ENCODE peak calls at places on chromosomes 1 and 21, in seven cellular contexts. I is SK-N-SH, Y is sigmoid colon, A is Panc1, T is HCT116, E is K562, H is transverse colon. W is an unnamed sample.

GRCh38 chr1:204503913-204504519 is 9.4 kb upstream of the PIK3C2B start:
- DNase-seq in I (no peak), T (no peak), Y (no peak), A (no peak), H (no peak), E (no peak), W (no peak)

GRCh38 chr1:2041887-2042286 is 8.3 kb upstream of the PRKCZ start:
- DNase-seq in A (no peak), E (no peak), H (no peak), T (no peak), Y (no peak), I (no peak), W (no peak)

GRCh38 chr1:115052454-115053083 is 22.9 kb downstream of the TSHB start:
- DNase-seq in H (peak), I (peak), A (peak), E (peak), T (peak), Y (no peak), W (no peak)

GRCh38 chr1:24886241-24886640 is 43.8 kb downstream of the RUNX3 start:
- DNase-seq in I (no peak), E (no peak), A (no peak), T (no peak), Y (peak), H (peak), W (no peak)

GRCh38 chr21:42807938-42808613 is 71.3 kb downstream of the WDR4 start:
- DNase-seq in Y (no peak), A (no peak), I (no peak), H (no peak), E (no peak), T (no peak), W (peak)

GRCh38 chr1:164622057-164622840 is 63.3 kb downstream of the PBX1 start:
- DNase-seq in E (no peak), A (no peak), Y (no peak), I (no peak), H (no peak), T (no peak), W (no peak)

GRCh38 chr1:9402256-9402616 is 109.5 kb downstream of the SPSB1 start:
- DNase-seq in A (no peak), Y (no peak), E (no peak), H (no peak), I (no peak), T (no peak), W (no peak)

GRCh38 chr1:88252745-88253144 is 431.3 kb upstream of the PKN2 start:
- DNase-seq in T (no peak), I (no peak), A (no peak), Y (no peak), H (no peak), E (no peak), W (no peak)

GRCh38 chr1:35320937-35321336 is 52.4 kb downstream of the ZMYM4 start:
- DNase-seq in I (no peak), H (no peak), E (no peak), T (no peak), Y (no peak), A (no peak), W (no peak)

GRCh38 chr1:160644399-160644798 is 2.4 kb downstream of the SLAMF1 start:
- DNase-seq in Y (no peak), T (no peak), E (no peak), A (no peak), I (no peak), H (no peak), W (no peak)

GRCh38 chr1:160647329-160647720 is 481 bp upstream of the SLAMF1 start:
- DNase-seq in I (no peak), H (no peak), A (no peak), T (no peak), E (no peak), Y (no peak), W (no peak)

GRCh38 chr1:160646711-160647328 is at the start of gene SLAMF1:
- DNase-seq in A (no peak), I (no peak), E (no peak), H (peak), T (no peak), Y (no peak), W (no peak)

GRCh38 chr1:160646192-160646591 is 652 bp downstream of the SLAMF1 start:
- DNase-seq in E (no peak), A (no peak), I (no peak), T (no peak), Y (no peak), H (no peak), W (no peak)

GRCh38 chr1:160645386-160646063 is 1.3 kb downstream of the SLAMF1 start:
- DNase-seq in I (no peak), H (no peak), Y (no peak), E (no peak), T (no peak), A (no peak), W (no peak)
- TF ChIP-seq POLR2AphosphoS5 in I (no peak), H (no peak), Y (no peak), E (no peak), T (no peak), A (no peak), W (no peak)

GRCh38 chr1:179296831-179297377 is 3.3 kb downstream of the SOAT1 start:
- DNase-seq in I (no peak), Y (no peak), A (no peak), E (no peak), T (no peak), H (no peak), W (no peak)

GRCh38 chr1:179295356-179295755 is 1.8 kb downstream of the SOAT1 start:
- DNase-seq in T (no peak), Y (no peak), E (no peak), I (no peak), A (no peak), H (no peak), W (no peak)

GRCh38 chr1:179288977-179289376 is 4.6 kb upstream of the SOAT1 start:
- DNase-seq in T (no peak), E (no peak), H (no peak), A (no peak), I (no peak), Y (no peak), W (no peak)

GRCh38 chr1:179296356-179296755 is 2.8 kb downstream of the SOAT1 start:
- DNase-seq in I (no peak), E (no peak), A (no peak), Y (no peak), H (no peak), T (no peak), W (no peak)

DNA sequence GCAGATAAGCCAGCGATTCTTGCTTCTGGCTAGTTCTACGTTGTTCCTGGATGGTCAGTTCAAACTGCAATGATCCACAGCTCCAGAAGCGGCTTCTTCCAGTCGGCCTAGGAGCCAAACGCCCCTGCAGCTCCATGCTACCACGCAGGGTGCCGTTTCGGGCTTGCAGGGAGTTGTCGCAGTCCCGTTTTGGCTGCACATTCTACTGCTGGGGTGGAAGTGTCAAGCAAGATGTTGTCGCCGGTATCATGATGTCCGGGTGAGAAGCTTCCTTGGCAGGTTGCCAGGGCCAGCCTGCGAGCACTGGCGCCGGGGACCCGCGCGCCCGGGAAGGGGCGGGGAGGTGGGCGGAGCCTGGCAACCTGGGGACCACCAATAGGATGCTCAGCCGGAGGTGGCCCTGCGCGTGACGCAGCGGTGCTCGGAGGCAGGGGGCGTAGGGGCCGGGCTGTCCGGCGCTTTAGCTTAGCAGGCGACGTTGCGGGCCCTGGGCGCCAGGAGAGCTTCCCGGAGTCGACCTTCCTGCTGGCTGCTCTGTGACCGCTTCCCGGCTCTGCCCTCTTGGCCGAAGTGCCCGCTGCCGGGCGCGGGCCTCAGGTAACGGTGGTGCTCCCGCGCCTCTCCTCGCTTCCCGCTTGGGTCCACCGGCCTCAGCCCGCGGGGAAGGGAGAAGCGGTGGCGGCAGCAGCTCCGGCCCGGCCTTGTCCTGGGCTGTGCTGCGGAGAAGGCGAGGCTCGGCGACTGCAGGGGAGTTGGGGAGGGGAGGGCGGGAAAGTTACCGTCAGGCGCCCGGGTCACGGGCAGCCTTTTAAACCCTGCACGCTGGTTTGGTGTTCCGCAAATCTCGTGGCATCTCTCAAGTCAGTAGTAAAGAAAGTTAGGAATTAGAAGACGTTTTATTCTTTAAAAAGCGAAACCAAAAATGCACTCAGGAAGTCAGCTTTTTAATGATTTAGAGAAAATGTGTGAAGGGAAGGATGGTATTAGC is at the start of gene SOAT1:
- DNase-seq in T (peak), Y (peak), I (peak), A (peak), H (peak), E (peak), W (no peak)
- TF ChIP-seq CTCF in T (peak), Y (no peak), I (peak), A (no peak), H (no peak), E (peak), W (no peak)

GRCh38 chr1:26020941-26021646 is 481 bp upstream of the EXTL1 start:
- DNase-seq in Y (no peak), A (no peak), E (no peak), H (no peak), I (no peak), T (no peak), W (no peak)
- H3K27ac ChIP-seq in Y (no peak), A (no peak), E (no peak), H (no peak), I (peak), T (no peak), W (no peak)

DNA sequence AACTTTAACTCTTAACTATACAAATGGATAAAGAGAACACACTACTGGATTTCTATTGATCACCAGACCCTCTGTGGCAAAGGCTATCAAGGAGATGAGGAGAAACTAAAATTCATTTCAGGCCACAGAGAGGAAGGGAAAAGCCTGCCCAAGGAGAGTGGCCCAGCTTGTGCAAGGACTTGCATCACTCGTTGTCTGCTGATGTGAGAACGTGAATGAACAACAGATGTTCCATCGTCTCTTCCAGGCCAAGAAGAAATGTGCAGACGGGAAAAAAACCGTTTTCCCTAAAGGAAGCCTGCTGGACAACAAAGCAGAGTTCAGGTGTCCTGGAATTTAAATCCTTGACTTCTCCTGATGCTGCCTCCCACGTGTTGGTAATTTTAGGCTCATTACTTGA is 130.8 kb downstream of the TGFBR3 start:
- DNase-seq in Y (peak), A (no peak), T (no peak), I (no peak), E (no peak), H (no peak), W (no peak)
- TF ChIP-seq POLR2AphosphoS5 in Y (peak), A (no peak), T (no peak), I (no peak), E (no peak), H (peak), W (peak)

DNA sequence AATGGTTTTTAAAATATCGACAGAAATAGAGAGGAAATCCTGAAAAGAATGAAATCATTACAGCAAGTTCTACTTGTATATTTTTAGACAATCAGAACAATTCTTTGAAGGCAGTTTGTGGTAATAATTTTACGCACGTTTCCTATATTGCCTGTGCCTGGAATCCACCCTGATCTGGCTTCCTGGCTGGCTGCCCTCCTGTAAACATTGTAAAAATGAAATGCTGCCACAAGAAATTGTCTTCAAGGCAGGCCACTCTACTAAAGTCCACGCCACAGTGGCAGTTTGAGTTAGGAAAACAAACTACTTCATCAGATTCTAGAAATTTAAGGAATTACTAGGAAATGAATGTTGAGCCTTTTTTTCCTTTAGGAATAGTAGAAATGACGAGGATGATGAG is 454.5 kb upstream of the NR5A2 start:
- DNase-seq in Y (no peak), A (no peak), E (no peak), T (no peak), I (no peak), H (peak), W (no peak)
- TF ChIP-seq CTCF in Y (no peak), A (no peak), E (no peak), T (no peak), I (no peak), H (no peak), W (no peak)

GRCh38 chr1:226934483-226935237 is 5.4 kb upstream of the COQ8A start:
- DNase-seq in E (no peak), T (no peak), Y (no peak), A (no peak), H (no peak), I (no peak), W (no peak)
- H3K27ac ChIP-seq in E (no peak), T (no peak), Y (no peak), A (no peak), H (no peak), I (no peak), W (no peak)

DNA sequence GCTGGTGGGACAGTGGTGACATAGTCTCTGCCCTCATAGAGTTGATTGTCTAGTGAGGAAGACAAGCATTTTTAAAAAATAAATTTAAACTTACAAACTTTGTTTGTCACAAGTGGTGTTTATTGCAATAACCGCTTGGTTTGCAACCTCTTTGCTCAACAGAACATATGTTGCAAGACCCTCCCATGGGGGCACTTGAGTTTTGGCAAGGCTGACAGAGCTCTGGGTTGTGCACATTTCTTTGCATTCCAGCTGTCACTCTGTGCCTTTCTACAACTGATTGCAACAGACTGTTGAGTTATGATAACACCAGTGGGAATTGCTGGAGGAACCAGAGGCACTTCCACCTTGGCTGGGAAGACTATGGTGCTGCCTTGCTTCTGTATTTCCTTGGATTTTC is 58.4 kb downstream of the LAMC2 start:
- DNase-seq in E (no peak), H (peak), Y (peak), A (no peak), I (no peak), T (no peak), W (peak)
- TF ChIP-seq POLR2AphosphoS5 in E (no peak), H (peak), Y (peak), A (no peak), I (no peak), T (no peak), W (peak)

GRCh38 chr1:51792864-51793263 is 85.7 kb downstream of the NRDC start:
- DNase-seq in T (no peak), H (no peak), A (no peak), Y (no peak), E (no peak), I (no peak), W (no peak)
- TF ChIP-seq CTCF in T (no peak), H (no peak), A (no peak), Y (no peak), E (peak), I (no peak), W (no peak)